ENCODE peak calls at places on chromosome 12, in four cellular contexts. C is neuronal stem cell; R is mesothelial cell of epicardium; G is activated CD4-positive, alpha-beta T cell treated with anti-CD3 and anti-CD28 coated beads for 24 hours. K is an unnamed sample.

GRCh38 chr12:121992059-121992879 is 29.4 kb upstream of the BCL7A start:
- DNase-seq in C (no peak), R (no peak), G (peak), K (peak)

GRCh38 chr12:24297516-24297915 is 348.0 kb upstream of the SOX5 start:
- DNase-seq in C (no peak), R (no peak), G (no peak), K (peak)

GRCh38 chr12:47135578-47135977 is 55.8 kb upstream of the AMIGO2 start:
- DNase-seq in C (no peak), R (no peak), G (no peak), K (no peak)

GRCh38 chr12:82124711-82125110 is 233.5 kb downstream of the CCDC59 start:
- DNase-seq in C (no peak), R (no peak), G (no peak), K (peak)

GRCh38 chr12:113190761-113191160 is 5.2 kb downstream of the RITA1 start:
- DNase-seq in C (no peak), R (no peak), G (no peak), K (peak)

GRCh38 chr12:71440393-71441349 is 1.1 kb downstream of the LGR5 start:
- DNase-seq in C (no peak), R (no peak), G (no peak), K (no peak)

GRCh38 chr12:27493260-27493935 is 30.6 kb upstream of the PPFIBP1 start:
- DNase-seq in C (no peak), R (no peak), G (no peak), K (peak)

GRCh38 chr12:75706786-75707605 is 195.6 kb upstream of the KRR1 start:
- DNase-seq in C (no peak), R (no peak), G (no peak), K (peak)

GRCh38 chr12:14567311-14568195 is at the start of gene PLBD1:
- DNase-seq in C (peak), R (peak), G (no peak), K (no peak)